ENCODE peak calls at places on chromosomes 5 and 9, in eight cellular contexts. N is erythroblast, M is testis, R is Peyer's patch, C is spleen, S is lower leg skin, L is A549, P is IMR-90. Y is an unnamed sample.

GRCh38 chr5:39238366-39239105 is 19.2 kb upstream of the FYB1 start:
- DNase-seq in N (no peak), M (no peak), R (no peak), C (no peak), S (no peak), L (no peak), P (no peak), Y (no peak)

GRCh38 chr5:132800545-132800944 is 12.6 kb upstream of the SOWAHA start:
- DNase-seq in N (no peak), M (no peak), R (no peak), C (no peak), S (no peak), L (no peak), P (no peak), Y (no peak)

GRCh38 chr5:152560508-152561137 is 155.5 kb upstream of the NMUR2 start:
- DNase-seq in N (peak), M (peak), R (peak), C (peak), S (no peak), L (peak), P (peak), Y (peak)

GRCh38 chr5:50655810-50656205 is 10.6 kb upstream of the PARP8 start:
- DNase-seq in N (no peak), M (no peak), R (no peak), C (no peak), S (no peak), L (no peak), P (no peak), Y (peak)

GRCh38 chr9:134985451-134985850 is 67.7 kb upstream of the FCN1 start:
- DNase-seq in N (no peak), M (no peak), R (no peak), C (peak), S (peak), L (no peak), P (no peak), Y (no peak)

GRCh38 chr5:113331201-113331551 is 103.6 kb downstream of the TSSK1B start:
- DNase-seq in N (no peak), M (no peak), R (no peak), C (no peak), S (no peak), L (no peak), P (peak), Y (no peak)

GRCh38 chr5:1525624-1525985 is 1.8 kb upstream of the LPCAT1 start:
- DNase-seq in N (no peak), M (no peak), R (peak), C (no peak), S (no peak), L (no peak), P (no peak), Y (peak)

GRCh38 chr9:89803403-89803802 is 198.6 kb downstream of the GADD45G start:
- DNase-seq in N (no peak), M (no peak), R (no peak), C (no peak), S (peak), L (no peak), P (no peak), Y (no peak)

GRCh38 chr5:152063004-152063403 is 138.4 kb upstream of the GLRA1 start:
- DNase-seq in N (no peak), M (no peak), R (no peak), C (no peak), S (no peak), L (no peak), P (no peak), Y (no peak)

GRCh38 chr9:109793196-109793595 is 13.2 kb downstream of the PALM2AKAP2 start:
- DNase-seq in N (no peak), M (no peak), R (no peak), C (no peak), S (no peak), L (peak), P (peak), Y (no peak)

GRCh38 chr5:55933377-55934116 is 61.2 kb downstream of the IL6ST start:
- DNase-seq in N (peak), M (no peak), R (no peak), C (no peak), S (peak), L (no peak), P (no peak), Y (no peak)

GRCh38 chr5:55934720-55935119 is 60.0 kb downstream of the IL6ST start:
- DNase-seq in N (no peak), M (no peak), R (no peak), C (no peak), S (no peak), L (no peak), P (no peak), Y (no peak)

GRCh38 chr5:55932700-55933099 is 62.1 kb downstream of the IL6ST start:
- DNase-seq in N (no peak), M (no peak), R (no peak), C (no peak), S (peak), L (no peak), P (no peak), Y (no peak)

GRCh38 chr5:55935371-55935770 is 59.4 kb downstream of the IL6ST start:
- DNase-seq in N (peak), M (no peak), R (no peak), C (no peak), S (no peak), L (no peak), P (no peak), Y (no peak)

DNA sequence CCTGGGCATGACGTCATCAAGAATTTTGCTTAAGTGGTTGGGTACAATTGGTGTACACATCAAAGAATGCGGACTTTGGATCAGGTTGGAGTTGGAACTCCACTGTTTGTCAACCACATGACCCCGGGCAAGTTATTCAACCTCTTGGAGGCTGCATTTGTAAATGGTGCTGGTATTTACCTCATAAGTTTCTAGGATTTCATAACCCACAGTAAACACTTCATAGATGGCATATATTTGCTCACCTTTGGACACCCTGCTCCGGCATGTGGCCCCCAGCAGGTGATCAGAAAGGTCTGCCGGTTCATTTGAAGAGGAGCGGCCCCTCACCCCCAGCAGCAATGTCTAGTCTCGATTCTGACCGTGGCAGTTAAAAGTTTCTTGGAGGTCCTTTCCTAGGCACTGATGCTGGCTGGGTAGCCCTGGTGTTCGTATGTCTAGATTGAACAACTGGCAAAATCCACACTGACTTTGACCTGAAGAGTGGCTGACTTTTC is 60.6 kb downstream of the IL6ST start:
- DNase-seq in N (peak), M (no peak), R (no peak), C (no peak), S (peak), L (peak), P (no peak), Y (peak)
- TF ChIP-seq POLR2A in N (no peak), M (no peak), R (no peak), C (no peak), S (no peak), L (no peak), P (no peak), Y (no peak)

GRCh38 chr5:177502886-177503285 is 5.5 kb upstream of the PDLIM7 start:
- DNase-seq in N (no peak), M (no peak), R (no peak), C (no peak), S (no peak), L (no peak), P (no peak), Y (no peak)
- TF ChIP-seq POLR2A in N (no peak), M (no peak), R (no peak), C (no peak), S (no peak), L (no peak), P (no peak), Y (no peak)

GRCh38 chr5:172699999-172700685 is 59.1 kb downstream of the NEURL1B start:
- DNase-seq in N (no peak), M (peak), R (no peak), C (peak), S (no peak), L (no peak), P (no peak), Y (no peak)

GRCh38 chr5:172699423-172699822 is 58.4 kb downstream of the NEURL1B start:
- DNase-seq in N (no peak), M (no peak), R (no peak), C (peak), S (no peak), L (no peak), P (no peak), Y (no peak)

GRCh38 chr5:172696171-172696849 is 55.2 kb downstream of the NEURL1B start:
- DNase-seq in N (no peak), M (no peak), R (no peak), C (peak), S (no peak), L (no peak), P (no peak), Y (no peak)

GRCh38 chr5:172695431-172696054 is 54.5 kb downstream of the NEURL1B start:
- DNase-seq in N (no peak), M (peak), R (no peak), C (peak), S (no peak), L (no peak), P (no peak), Y (no peak)

DNA sequence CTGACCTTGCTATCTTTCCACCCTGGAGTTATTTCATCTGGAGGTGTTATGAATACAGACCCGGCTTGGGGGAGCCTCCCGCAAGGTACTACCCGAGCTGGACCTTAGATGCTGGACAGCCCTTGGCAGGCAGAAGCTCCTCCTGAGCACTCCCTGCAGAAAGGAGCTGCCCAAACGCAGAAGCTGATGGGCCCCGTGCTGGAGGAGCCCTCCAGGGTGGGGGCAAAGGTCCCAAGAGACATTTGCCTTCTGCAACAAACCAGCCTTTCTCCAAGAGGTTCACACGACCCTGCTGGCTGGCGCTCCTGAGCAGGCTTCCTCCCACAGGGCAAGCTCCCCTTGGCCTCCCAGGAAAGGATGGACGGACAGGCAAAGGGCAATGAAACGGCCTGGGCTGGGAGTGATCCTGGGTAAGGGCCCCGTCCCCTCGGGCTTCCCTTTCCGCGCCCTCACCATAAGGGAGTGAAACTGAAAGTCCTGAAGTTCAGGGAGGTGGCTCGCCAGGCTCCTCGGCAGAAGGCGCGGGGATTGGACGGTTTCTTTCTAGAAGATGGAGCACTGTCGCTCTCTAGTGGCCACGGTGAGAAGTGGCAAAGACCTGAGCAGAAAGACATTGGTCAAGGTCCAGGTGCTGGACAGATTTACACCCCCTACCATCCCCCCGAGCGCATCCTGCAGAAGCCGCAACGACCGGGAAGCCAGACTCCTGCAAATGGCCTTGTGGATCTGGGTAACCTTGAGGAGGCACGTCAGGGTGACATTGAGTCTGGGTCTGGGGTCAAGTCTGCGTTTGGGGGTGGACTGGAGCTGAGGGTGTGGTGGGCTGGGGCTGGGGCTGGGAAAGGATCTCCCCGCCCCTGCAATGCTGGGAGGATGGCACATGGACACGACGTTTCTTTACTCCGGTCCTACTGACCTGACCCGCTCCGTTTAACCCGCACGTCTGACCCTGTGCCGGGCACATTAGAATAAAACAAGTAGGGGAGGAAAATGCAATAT is 56.4 kb downstream of the NEURL1B start:
- DNase-seq in N (peak), M (peak), R (peak), C (peak), S (peak), L (peak), P (peak), Y (peak)
- TF ChIP-seq POLR2A in N (no peak), M (no peak), R (peak), C (no peak), S (no peak), L (no peak), P (no peak), Y (peak)

GRCh38 chr5:173239233-173239593 is 4.2 kb upstream of the NKX2-5 start:
- DNase-seq in N (no peak), M (no peak), R (no peak), C (no peak), S (no peak), L (no peak), P (no peak), Y (no peak)
- TF ChIP-seq POLR2A in N (no peak), M (no peak), R (no peak), C (no peak), S (no peak), L (no peak), P (no peak), Y (no peak)

GRCh38 chr5:169119287-169120048 is 181.5 kb downstream of the SLIT3 start:
- DNase-seq in N (no peak), M (no peak), R (no peak), C (no peak), S (peak), L (no peak), P (no peak), Y (no peak)

GRCh38 chr5:169126376-169127043 is 174.4 kb downstream of the SLIT3 start:
- DNase-seq in N (no peak), M (no peak), R (no peak), C (no peak), S (no peak), L (no peak), P (no peak), Y (no peak)

GRCh38 chr5:169121631-169122420 is 179.1 kb downstream of the SLIT3 start:
- DNase-seq in N (no peak), M (no peak), R (no peak), C (no peak), S (no peak), L (no peak), P (no peak), Y (no peak)

GRCh38 chr5:169125571-169125970 is 175.4 kb downstream of the SLIT3 start:
- DNase-seq in N (no peak), M (no peak), R (no peak), C (no peak), S (no peak), L (no peak), P (no peak), Y (no peak)

DNA sequence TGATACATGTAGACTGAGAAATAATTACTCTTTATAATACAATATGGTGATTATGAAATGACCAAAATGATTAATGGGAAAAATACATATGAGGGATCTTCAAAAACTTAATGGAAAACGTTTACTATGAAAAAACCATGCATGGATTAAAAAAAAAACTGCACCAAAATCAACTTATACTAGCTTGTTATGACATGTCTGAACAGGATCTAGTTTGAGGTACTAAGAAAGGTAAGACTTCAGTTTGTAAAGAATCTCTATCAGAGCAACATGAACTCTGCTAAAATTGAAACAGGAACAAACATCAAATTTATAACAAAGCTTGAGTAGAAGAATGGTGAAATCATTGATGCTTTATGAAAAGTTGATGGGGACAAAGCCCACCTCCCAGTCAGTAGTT is 178.0 kb downstream of the SLIT3 start:
- DNase-seq in N (no peak), M (no peak), R (no peak), C (no peak), S (no peak), L (no peak), P (no peak), Y (no peak)
- TF ChIP-seq POLR2A in N (no peak), M (no peak), R (no peak), C (no peak), S (no peak), L (no peak), P (no peak), Y (no peak)

DNA sequence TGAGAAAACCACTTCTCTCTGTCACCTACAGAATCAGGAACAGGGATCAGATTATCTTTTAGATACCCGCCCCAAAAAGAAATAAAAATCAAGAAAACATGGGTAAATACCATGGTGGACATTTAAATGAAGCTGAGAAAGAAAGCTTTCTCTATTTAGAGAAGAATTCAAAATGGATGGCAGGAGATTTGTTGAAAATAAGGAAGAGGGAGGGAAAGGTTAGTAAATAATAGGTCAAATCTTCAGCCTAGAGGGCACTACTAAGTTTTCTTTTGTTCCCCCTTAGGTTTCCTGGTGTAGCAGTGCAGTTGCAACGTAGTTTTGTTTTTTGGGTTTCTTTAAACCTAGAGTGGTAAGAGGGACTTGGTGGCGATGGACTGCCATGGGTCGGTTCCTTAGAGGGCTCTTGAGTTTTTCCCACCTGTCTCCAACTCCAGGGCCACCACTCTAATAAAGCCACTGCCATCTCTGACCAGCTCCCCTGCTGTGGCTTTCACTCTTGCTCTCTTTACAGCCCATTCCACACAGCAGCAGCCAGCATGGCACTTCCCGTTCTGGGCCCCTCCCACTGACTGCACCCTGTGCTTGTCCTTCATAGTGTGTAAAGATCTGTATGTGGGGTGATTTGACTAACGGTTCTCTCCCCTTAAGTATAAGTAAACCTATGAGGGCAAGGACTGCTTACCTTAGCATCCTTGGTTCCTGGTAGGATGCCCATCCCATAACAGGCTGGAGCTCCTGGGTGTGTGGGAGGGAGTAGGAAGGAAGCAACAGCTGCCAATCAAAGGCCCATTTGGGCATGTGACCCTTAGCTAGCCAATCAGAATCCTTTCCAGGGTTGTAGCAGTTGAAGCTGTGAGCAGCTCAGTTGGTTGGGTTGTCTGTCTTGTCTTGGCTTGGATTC is 118.3 kb downstream of the SLC1A3 start:
- DNase-seq in N (peak), M (peak), R (peak), C (peak), S (peak), L (peak), P (no peak), Y (peak)
- TF ChIP-seq POLR2A in N (peak), M (no peak), R (no peak), C (no peak), S (no peak), L (no peak), P (no peak), Y (no peak)

DNA sequence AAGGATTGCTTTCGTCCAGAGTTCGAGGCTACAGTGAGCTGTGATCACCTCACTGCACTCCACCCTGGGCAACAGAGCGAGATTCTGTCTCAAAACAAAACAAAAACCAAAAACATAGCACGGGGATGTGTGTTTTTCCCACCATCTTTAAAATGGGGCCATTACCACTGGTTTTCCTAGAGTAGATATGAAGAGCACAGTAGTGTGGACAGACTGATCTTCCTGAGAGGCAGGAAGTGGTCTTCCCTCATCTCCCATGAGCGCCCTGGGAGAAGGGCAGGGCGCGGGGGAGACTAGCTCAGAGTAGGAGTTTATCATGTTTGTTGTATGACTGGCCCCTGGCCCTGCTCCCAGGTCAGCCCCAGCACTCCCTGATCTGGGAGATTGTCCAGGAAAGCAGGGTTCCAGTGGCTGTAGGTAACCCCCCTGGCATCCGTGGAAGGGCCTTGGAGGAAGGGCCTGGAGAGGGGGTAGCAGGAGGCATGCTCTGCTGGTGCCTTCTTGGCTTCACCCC is 2.3 kb downstream of the SUSD3 start:
- DNase-seq in N (no peak), M (peak), R (no peak), C (no peak), S (no peak), L (peak), P (peak), Y (peak)
- TF ChIP-seq POLR2A in N (no peak), M (no peak), R (no peak), C (no peak), S (no peak), L (no peak), P (no peak), Y (no peak)

GRCh38 chr5:141942185-141942857 is 15.7 kb downstream of the PCDH12 start:
- DNase-seq in N (no peak), M (no peak), R (no peak), C (no peak), S (no peak), L (no peak), P (no peak), Y (no peak)

GRCh38 chr5:141945511-141946024 is 12.4 kb downstream of the PCDH12 start:
- DNase-seq in N (no peak), M (no peak), R (no peak), C (peak), S (no peak), L (no peak), P (no peak), Y (no peak)

GRCh38 chr5:141941307-141941706 is 16.7 kb downstream of the PCDH12 start:
- DNase-seq in N (no peak), M (no peak), R (no peak), C (no peak), S (no peak), L (no peak), P (no peak), Y (no peak)

GRCh38 chr5:141941779-141942178 is 16.2 kb downstream of the PCDH12 start:
- DNase-seq in N (no peak), M (no peak), R (no peak), C (no peak), S (no peak), L (no peak), P (peak), Y (no peak)

DNA sequence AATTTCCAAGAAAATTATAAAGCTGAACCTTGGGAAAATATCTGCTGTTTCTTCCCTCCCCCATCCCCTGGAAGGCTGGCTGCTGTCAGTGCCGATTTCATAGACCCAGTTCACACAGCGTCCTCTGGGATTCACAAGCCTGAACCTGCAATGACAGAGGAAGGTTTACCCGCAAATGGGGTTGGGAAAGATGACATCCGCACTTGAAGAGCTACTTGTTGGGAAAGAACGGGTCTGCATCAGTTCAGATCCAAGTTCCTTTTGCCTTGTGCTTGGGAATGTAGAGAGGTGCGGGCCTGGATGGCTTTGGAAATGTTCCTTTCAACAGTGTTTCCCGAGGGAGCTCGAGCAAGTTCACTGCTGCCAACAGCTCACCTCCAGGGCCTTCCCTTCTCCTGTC is 13.9 kb downstream of the PCDH12 start:
- DNase-seq in N (no peak), M (no peak), R (no peak), C (no peak), S (no peak), L (no peak), P (no peak), Y (no peak)
- TF ChIP-seq POLR2A in N (no peak), M (no peak), R (no peak), C (no peak), S (no peak), L (no peak), P (no peak), Y (no peak)

Y was measured in body of pancreas.